ENCODE peak calls at places on chromosome X, in five cellular contexts. V is SK-N-SH, G is K562, Z is GM12878, K is IMR-90. M is an unnamed sample.

GRCh38 chrX:137567474-137568232 is 1.7 kb downstream of the ZIC3 start:
- DNase-seq in V (no peak), G (no peak), Z (no peak), K (no peak), M (no peak)

GRCh38 chrX:39752820-39753219 is 344.9 kb downstream of the BCOR start:
- DNase-seq in V (no peak), G (peak), Z (no peak), K (peak), M (no peak)

GRCh38 chrX:87664381-87664780 is 146.8 kb downstream of the KLHL4 start:
- DNase-seq in V (peak), G (peak), Z (no peak), K (peak), M (peak)

GRCh38 chrX:56782791-56783449 is 53.9 kb downstream of the NBDY start:
- DNase-seq in V (peak), G (no peak), Z (no peak), K (no peak), M (no peak)

GRCh38 chrX:21490341-21490740 is 116.1 kb downstream of the CNKSR2 start:
- DNase-seq in V (no peak), G (no peak), Z (no peak), K (no peak), M (no peak)

GRCh38 chrX:77572322-77572721 is 125.1 kb downstream of the FGF16 start:
- DNase-seq in V (no peak), G (no peak), Z (no peak), K (peak), M (no peak)

GRCh38 chrX:153504445-153505016 is 9.8 kb downstream of the BGN start:
- DNase-seq in V (no peak), G (peak), Z (no peak), K (no peak), M (no peak)

GRCh38 chrX:109619816-109620215 is 5.2 kb downstream of the KCNE5 start:
- DNase-seq in V (no peak), G (no peak), Z (no peak), K (no peak), M (no peak)

GRCh38 chrX:101764538-101764937 is 104.9 kb upstream of the ARMCX2 start:
- DNase-seq in V (no peak), G (no peak), Z (no peak), K (no peak), M (no peak)

GRCh38 chrX:39645059-39645895 is 452.5 kb downstream of the BCOR start:
- DNase-seq in V (no peak), G (peak), Z (no peak), K (peak), M (peak)

GRCh38 chrX:8191022-8191421 is 20.0 kb upstream of the VCX2 start:
- DNase-seq in V (no peak), G (no peak), Z (no peak), K (no peak), M (no peak)

GRCh38 chrX:13463608-13464007 is 105.8 kb upstream of the EGFL6 start:
- DNase-seq in V (no peak), G (no peak), Z (no peak), K (peak), M (peak)

GRCh38 chrX:19127649-19128168 is 5.4 kb upstream of the ADGRG2 start:
- DNase-seq in V (no peak), G (no peak), Z (no peak), K (no peak), M (no peak)

GRCh38 chrX:67596839-67597790 is 53.3 kb downstream of the AR start:
- DNase-seq in V (no peak), G (no peak), Z (no peak), K (no peak), M (no peak)

GRCh38 chrX:154123241-154124219 is 20.5 kb upstream of the OPN1LW start:
- DNase-seq in V (peak), G (peak), Z (no peak), K (no peak), M (peak)

GRCh38 chrX:150763810-150764209 is 70.6 kb downstream of the MTMR1 start:
- DNase-seq in V (no peak), G (no peak), Z (no peak), K (no peak), M (no peak)

GRCh38 chrX:151697537-151697936 is 2.3 kb downstream of the PRRG3 start:
- DNase-seq in V (no peak), G (no peak), Z (no peak), K (no peak), M (no peak)

GRCh38 chrX:132836471-132836870 is 122.0 kb downstream of the HS6ST2 start:
- DNase-seq in V (no peak), G (no peak), Z (no peak), K (no peak), M (no peak)

GRCh38 chrX:109632906-109633504 is 8.0 kb upstream of the KCNE5 start:
- DNase-seq in V (peak), G (peak), Z (no peak), K (peak), M (peak)

GRCh38 chrX:47179221-47179927 is 14.3 kb upstream of the UBA1 start:
- DNase-seq in V (no peak), G (no peak), Z (no peak), K (no peak), M (no peak)

GRCh38 chrX:11893933-11894710 is 136.1 kb downstream of the MSL3 start:
- DNase-seq in V (no peak), G (no peak), Z (no peak), K (no peak), M (no peak)

GRCh38 chrX:9866633-9867032 is 80.4 kb downstream of the SHROOM2 start:
- DNase-seq in V (no peak), G (no peak), Z (no peak), K (no peak), M (no peak)

GRCh38 chrX:134679226-134679625 is 21.0 kb upstream of the PLAC1 start:
- DNase-seq in V (no peak), G (no peak), Z (no peak), K (peak), M (no peak)

GRCh38 chrX:66232296-66232695 is 68.2 kb downstream of the HEPH start:
- DNase-seq in V (no peak), G (no peak), Z (no peak), K (no peak), M (no peak)

GRCh38 chrX:153765138-153766079 is 1.4 kb downstream of the PLXNB3 start:
- DNase-seq in V (peak), G (peak), Z (no peak), K (peak), M (no peak)

GRCh38 chrX:111041018-111041462 is 55.0 kb upstream of the PAK3 start:
- DNase-seq in V (no peak), G (no peak), Z (no peak), K (peak), M (peak)

GRCh38 chrX:154546354-154547244 is at the start of gene G6PD:
- DNase-seq in V (peak), G (peak), Z (no peak), K (peak), M (peak)

DNA sequence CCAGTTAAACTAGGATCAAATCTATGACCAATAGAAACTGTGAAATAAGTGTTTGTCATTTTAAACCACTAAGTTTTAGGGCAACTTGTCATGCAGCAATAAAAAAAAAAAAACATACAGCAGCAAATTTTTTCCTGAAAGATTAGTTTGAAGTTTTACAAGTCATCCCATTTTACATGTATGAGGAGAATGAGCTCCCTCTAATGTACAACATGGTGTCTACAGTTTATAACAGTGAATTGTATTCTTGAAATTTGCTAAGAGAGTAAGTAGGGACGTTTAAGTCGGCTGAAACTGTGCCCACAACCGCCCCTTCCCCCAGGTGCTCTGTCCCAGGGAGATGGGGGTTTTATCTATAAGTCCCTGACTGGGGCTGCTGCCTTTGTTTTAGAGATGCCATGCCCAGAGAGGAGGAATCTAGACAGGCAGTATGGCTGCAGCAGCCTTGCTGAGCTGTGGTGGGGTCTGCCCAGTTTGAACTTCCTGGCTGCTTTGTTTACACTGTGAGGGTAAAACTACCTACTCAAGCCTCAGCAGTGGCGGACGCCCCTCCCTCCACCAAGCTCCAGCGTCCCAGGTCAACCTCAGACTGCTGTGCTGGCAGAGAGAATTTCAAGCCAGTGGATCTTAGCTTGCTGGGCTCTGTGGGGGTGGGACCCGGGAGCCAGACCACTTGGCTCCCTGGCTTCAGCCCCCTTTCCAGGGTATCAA is 499.3 kb upstream of the CT83 start:
- DNase-seq in V (peak), G (no peak), Z (no peak), K (no peak), M (peak)
- TF ChIP-seq RCOR1 in V (no peak), G (no peak), Z (no peak), K (no peak), M (no peak)

GRCh38 chrX:74906427-74906826 is 18.8 kb downstream of the NEXMIF start:
- DNase-seq in V (no peak), G (no peak), Z (no peak), K (no peak), M (no peak)

DNA sequence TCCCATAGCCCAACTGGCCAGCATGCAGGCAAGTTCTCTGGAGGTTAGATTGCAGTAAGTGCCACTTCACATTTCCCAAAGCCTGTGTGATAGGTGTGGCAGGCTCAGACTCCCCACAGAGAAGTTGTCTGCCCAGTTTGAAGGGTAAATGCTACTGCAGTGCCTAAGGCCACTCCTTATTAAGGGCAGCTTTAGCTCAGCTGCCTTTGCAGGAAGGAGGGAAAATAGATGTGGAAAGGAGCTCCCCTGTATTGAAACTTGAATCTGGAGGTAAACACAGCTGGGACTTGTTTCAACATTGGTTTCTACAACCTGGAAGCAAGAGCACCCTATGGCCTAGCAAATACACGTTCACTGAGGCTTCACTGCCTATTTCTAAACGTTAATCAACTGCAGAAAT is 22.4 kb downstream of the NEXMIF start:
- DNase-seq in V (no peak), G (no peak), Z (no peak), K (no peak), M (no peak)
- TF ChIP-seq RCOR1 in V (no peak), G (no peak), Z (no peak), K (no peak), M (no peak)

GRCh38 chrX:30039768-30040167 is 175.6 kb upstream of the MAGEB2 start:
- DNase-seq in V (no peak), G (no peak), Z (no peak), K (peak), M (no peak)
- TF ChIP-seq RCOR1 in V (no peak), G (no peak), Z (no peak), K (no peak), M (no peak)

GRCh38 chrX:124085063-124085462 is 123.6 kb downstream of the STAG2 start:
- DNase-seq in V (no peak), G (no peak), Z (no peak), K (no peak), M (no peak)

GRCh38 chrX:124087000-124087746 is 125.7 kb downstream of the STAG2 start:
- DNase-seq in V (no peak), G (no peak), Z (no peak), K (no peak), M (no peak)

GRCh38 chrX:124086411-124086810 is 124.9 kb downstream of the STAG2 start:
- DNase-seq in V (no peak), G (no peak), Z (no peak), K (no peak), M (no peak)
- TF ChIP-seq RCOR1 in V (no peak), G (no peak), Z (no peak), K (no peak), M (no peak)

GRCh38 chrX:23754664-23755063 is 11.6 kb upstream of the ACOT9 start:
- DNase-seq in V (no peak), G (no peak), Z (no peak), K (no peak), M (no peak)

GRCh38 chrX:23752740-23753435 is 9.8 kb upstream of the ACOT9 start:
- DNase-seq in V (no peak), G (no peak), Z (no peak), K (peak), M (no peak)

GRCh38 chrX:23756165-23756564 is 13.1 kb upstream of the ACOT9 start:
- DNase-seq in V (peak), G (peak), Z (peak), K (peak), M (peak)
- TF ChIP-seq RCOR1 in V (no peak), G (no peak), Z (no peak), K (no peak), M (no peak)

DNA sequence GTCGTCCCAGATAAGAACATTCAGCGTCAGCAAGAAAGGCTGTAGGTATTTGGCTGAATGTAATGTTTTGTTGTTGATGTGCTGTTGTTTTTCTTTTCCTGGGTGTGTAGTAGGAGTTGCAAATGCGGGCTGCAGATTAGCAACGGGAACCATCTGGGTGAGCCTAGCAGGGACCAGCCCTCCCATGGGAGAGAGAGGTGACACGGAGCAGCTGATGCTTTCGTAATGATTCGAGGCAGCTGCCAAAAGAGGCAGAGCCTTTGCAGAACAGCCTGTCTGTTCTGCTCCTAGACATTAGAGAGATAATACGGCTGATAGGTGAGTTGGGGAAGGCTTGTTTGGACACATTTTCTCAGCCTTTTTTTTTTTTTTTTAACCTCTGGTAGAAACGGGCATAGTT is 25.3 kb downstream of the ARSF start:
- DNase-seq in V (peak), G (no peak), Z (no peak), K (peak), M (no peak)
- TF ChIP-seq RCOR1 in V (no peak), G (no peak), Z (no peak), K (no peak), M (no peak)